ENCODE peak calls at places on chromosomes 6 and 20, in six cellular contexts. One of them, this sample, is unnamed.

GRCh38 chr6:13272131-13273046 is 55.9 kb downstream of the TBC1D7 start:
- DNase-seq in GM12878: peak; percentile 67
- DNase-seq in H1: no peak
- DNase-seq in K562: peak; percentile 54
- DNase-seq in HepG2: no peak
- DNase-seq in GM12891: no peak
- DNase-seq in this sample: no peak

GRCh38 chr20:34016736-34017135 is 23.0 kb downstream of the RALY start:
- DNase-seq in HepG2: no peak
- DNase-seq in GM12878: no peak
- DNase-seq in H1: no peak
- DNase-seq in K562: no peak
- DNase-seq in GM12891: no peak
- DNase-seq in this sample: no peak

GRCh38 chr6:110574817-110575216 is 98.4 kb upstream of the SLC22A16 start:
- DNase-seq in GM12878: no peak
- DNase-seq in H1: no peak
- DNase-seq in GM12891: no peak
- DNase-seq in HepG2: no peak
- DNase-seq in K562: no peak
- DNase-seq in this sample: no peak

GRCh38 chr6:112207131-112207530 is 47.2 kb downstream of the LAMA4 start:
- DNase-seq in H1: no peak
- DNase-seq in K562: no peak
- DNase-seq in GM12891: no peak
- DNase-seq in HepG2: no peak
- DNase-seq in GM12878: no peak
- DNase-seq in this sample: no peak

GRCh38 chr6:21611485-21611884 is 17.9 kb downstream of the SOX4 start:
- DNase-seq in H1: no peak
- DNase-seq in HepG2: no peak
- DNase-seq in GM12891: no peak
- DNase-seq in GM12878: no peak
- DNase-seq in K562: no peak
- DNase-seq in this sample: no peak

GRCh38 chr6:156219973-156220372 is 557.2 kb upstream of the ARID1B start:
- DNase-seq in HepG2: no peak
- DNase-seq in GM12878: no peak
- DNase-seq in GM12891: no peak
- DNase-seq in K562: no peak
- DNase-seq in H1: no peak
- DNase-seq in this sample: no peak

GRCh38 chr6:147099974-147100373 is 104.2 kb upstream of the STXBP5 start:
- DNase-seq in HepG2: no peak
- DNase-seq in GM12878: no peak
- DNase-seq in GM12891: no peak
- DNase-seq in K562: no peak
- DNase-seq in H1: no peak
- DNase-seq in this sample: no peak

GRCh38 chr6:18386302-18386976 is 711 bp upstream of the RNF144B start:
- DNase-seq in K562: no peak
- DNase-seq in GM12878: no peak
- DNase-seq in H1: no peak
- DNase-seq in GM12891: no peak
- DNase-seq in HepG2: peak; percentile 90
- DNase-seq in this sample: no peak

GRCh38 chr20:34954905-34955231 is 738 bp downstream of the GSS start:
- DNase-seq in GM12878: no peak
- DNase-seq in K562: peak; percentile 46
- DNase-seq in H1: no peak
- DNase-seq in HepG2: peak; percentile 67
- DNase-seq in GM12891: no peak
- DNase-seq in this sample: no peak

GRCh38 chr20:39070484-39071231 is 108.5 kb downstream of the DHX35 start:
- DNase-seq in GM12891: no peak
- DNase-seq in K562: no peak
- DNase-seq in H1: no peak
- DNase-seq in GM12878: no peak
- DNase-seq in HepG2: peak; percentile 71
- DNase-seq in this sample: no peak

GRCh38 chr20:51116765-51117686 is 94.1 kb upstream of the KCNG1 start:
- DNase-seq in GM12891: no peak
- DNase-seq in HepG2: no peak
- DNase-seq in H1: no peak
- DNase-seq in K562: peak; percentile 21
- DNase-seq in GM12878: no peak
- DNase-seq in this sample: no peak

GRCh38 chr6:95384988-95385387 is 192.3 kb upstream of the MANEA start:
- DNase-seq in GM12878: no peak
- DNase-seq in K562: no peak
- DNase-seq in H1: no peak
- DNase-seq in GM12891: no peak
- DNase-seq in HepG2: no peak
- DNase-seq in this sample: no peak

GRCh38 chr6:154661751-154662150 is 71.5 kb upstream of the SCAF8 start:
- DNase-seq in H1: no peak
- DNase-seq in GM12891: no peak
- DNase-seq in K562: no peak
- DNase-seq in GM12878: no peak
- DNase-seq in HepG2: no peak
- DNase-seq in this sample: no peak

GRCh38 chr20:22838001-22838400 is 197.1 kb upstream of the SSTR4 start:
- DNase-seq in GM12891: no peak
- DNase-seq in GM12878: no peak
- DNase-seq in HepG2: no peak
- DNase-seq in K562: no peak
- DNase-seq in H1: no peak
- DNase-seq in this sample: no peak

GRCh38 chr6:52544325-52545022 is 32.4 kb downstream of the TRAM2 start:
- DNase-seq in H1: no peak
- DNase-seq in HepG2: peak; percentile 77
- DNase-seq in GM12878: no peak
- DNase-seq in GM12891: no peak
- DNase-seq in K562: no peak
- DNase-seq in this sample: no peak

GRCh38 chr20:47455133-47456040 is 46.3 kb upstream of the NCOA3 start:
- DNase-seq in H1: no peak
- DNase-seq in GM12891: no peak
- DNase-seq in HepG2: peak; percentile 100
- DNase-seq in K562: no peak
- DNase-seq in GM12878: no peak
- DNase-seq in this sample: no peak

GRCh38 chr6:80020381-80021120 is 16.1 kb downstream of the TTK start:
- DNase-seq in K562: no peak
- DNase-seq in H1: no peak
- DNase-seq in GM12891: no peak
- DNase-seq in HepG2: peak; percentile 64
- DNase-seq in GM12878: no peak
- DNase-seq in this sample: no peak

GRCh38 chr20:31485450-31486339 is 10.6 kb downstream of the REM1 start:
- DNase-seq in GM12878: no peak
- DNase-seq in H1: no peak
- DNase-seq in HepG2: no peak
- DNase-seq in GM12891: no peak
- DNase-seq in K562: peak; percentile 43
- DNase-seq in this sample: no peak

GRCh38 chr20:63074182-63074581 is 67.4 kb upstream of the BHLHE23 start:
- DNase-seq in HepG2: no peak
- DNase-seq in H1: no peak
- DNase-seq in K562: no peak
- DNase-seq in GM12891: no peak
- DNase-seq in GM12878: no peak
- DNase-seq in this sample: no peak

GRCh38 chr20:22901164-22901563 is 133.9 kb upstream of the SSTR4 start:
- DNase-seq in HepG2: no peak
- DNase-seq in H1: no peak
- DNase-seq in GM12891: no peak
- DNase-seq in K562: no peak
- DNase-seq in GM12878: no peak
- DNase-seq in this sample: no peak

GRCh38 chr6:136592930-136593673 is 42.9 kb upstream of the MAP7 start:
- DNase-seq in GM12891: no peak
- DNase-seq in HepG2: no peak
- DNase-seq in GM12878: no peak
- DNase-seq in H1: no peak
- DNase-seq in K562: no peak
- DNase-seq in this sample: no peak

GRCh38 chr6:26044140-26045045 is 42.8 kb upstream of the HFE start:
- DNase-seq in K562: no peak
- DNase-seq in GM12891: no peak
- DNase-seq in HepG2: peak; percentile 86
- DNase-seq in H1: no peak
- DNase-seq in GM12878: no peak
- DNase-seq in this sample: no peak

GRCh38 chr6:3911614-3912336 is 62.6 kb downstream of the FAM50B start:
- DNase-seq in GM12891: no peak
- DNase-seq in GM12878: no peak
- DNase-seq in H1: no peak
- DNase-seq in K562: peak; percentile 73
- DNase-seq in HepG2: peak; percentile 93
- DNase-seq in this sample: no peak

GRCh38 chr20:10433014-10433622 is 904 bp downstream of the MKKS start:
- DNase-seq in GM12878: no peak
- DNase-seq in H1: no peak
- DNase-seq in GM12891: no peak
- DNase-seq in HepG2: peak; percentile 44
- DNase-seq in K562: no peak
- DNase-seq in this sample: no peak

DNA sequence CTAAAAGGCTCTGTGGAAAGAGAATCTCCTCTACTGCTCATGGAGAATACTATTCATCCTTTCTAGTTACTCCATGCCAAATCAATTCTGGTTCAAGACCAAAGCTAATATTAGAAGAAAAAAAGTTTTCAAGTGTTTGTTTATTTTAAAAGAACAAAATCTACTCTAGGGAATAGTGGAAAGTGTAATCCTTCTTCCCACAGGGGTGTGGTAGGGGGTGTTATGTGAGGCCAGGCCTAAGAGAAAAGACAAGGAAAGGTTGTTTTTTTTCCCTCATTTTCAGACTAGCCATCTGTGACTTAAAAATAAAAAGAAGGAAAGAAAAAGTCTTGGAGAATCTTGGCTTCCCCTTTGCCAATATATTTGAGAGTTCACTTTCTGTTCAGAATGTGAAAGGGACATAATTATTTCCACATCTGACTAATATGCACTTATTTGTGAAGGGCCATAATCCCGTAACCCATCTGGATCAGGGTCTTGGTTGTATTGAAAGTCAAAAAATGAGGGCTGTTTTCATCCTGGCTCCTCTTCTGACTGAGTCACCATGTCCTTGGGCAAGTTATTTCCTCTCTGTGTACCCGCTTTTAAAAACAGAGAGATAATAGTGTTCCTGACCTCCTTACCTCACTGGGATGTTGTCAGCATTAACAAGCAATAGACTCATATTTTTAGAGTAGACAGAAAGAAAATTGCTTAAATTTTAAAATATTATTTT is 233.8 kb downstream of the IBTK start:
- DNase-seq in K562: no peak
- DNase-seq in GM12878: no peak
- DNase-seq in HepG2: peak; percentile 34
- DNase-seq in H1: no peak
- DNase-seq in GM12891: no peak
- DNase-seq in this sample: no peak
- TF ChIP-seq POLR2AphosphoS5 in K562: no peak
- TF ChIP-seq POLR2AphosphoS5 in GM12878: no peak
- TF ChIP-seq POLR2AphosphoS5 in HepG2: no peak
- TF ChIP-seq POLR2AphosphoS5 in H1: no peak
- TF ChIP-seq POLR2AphosphoS5 in GM12891: no peak
- TF ChIP-seq POLR2AphosphoS5 in this sample: no peak

GRCh38 chr20:56343861-56344381 is 14.9 kb upstream of the FAM210B start:
- DNase-seq in GM12878: no peak
- DNase-seq in GM12891: peak; percentile 73
- DNase-seq in K562: peak; percentile 83
- DNase-seq in H1: peak; percentile 79
- DNase-seq in HepG2: no peak
- DNase-seq in this sample: peak; percentile 52
- TF ChIP-seq TAF1 in GM12878: no peak
- TF ChIP-seq TAF1 in GM12891: no peak
- TF ChIP-seq TAF1 in K562: no peak
- TF ChIP-seq TAF1 in H1: no peak
- TF ChIP-seq TAF1 in HepG2: no peak
- TF ChIP-seq TAF1 in this sample: no peak

GRCh38 chr6:40526036-40526435 is 61.1 kb downstream of the LRFN2 start:
- DNase-seq in HepG2: no peak
- DNase-seq in GM12891: no peak
- DNase-seq in GM12878: no peak
- DNase-seq in H1: no peak
- DNase-seq in K562: no peak
- DNase-seq in this sample: no peak

GRCh38 chr6:40524797-40525584 is 62.2 kb downstream of the LRFN2 start:
- DNase-seq in H1: no peak
- DNase-seq in GM12891: no peak
- DNase-seq in GM12878: no peak
- DNase-seq in K562: no peak
- DNase-seq in HepG2: no peak
- DNase-seq in this sample: no peak

GRCh38 chr6:40520108-40520507 is 67.1 kb downstream of the LRFN2 start:
- DNase-seq in H1: no peak
- DNase-seq in GM12878: no peak
- DNase-seq in GM12891: no peak
- DNase-seq in K562: no peak
- DNase-seq in HepG2: no peak
- DNase-seq in this sample: no peak

GRCh38 chr6:40520683-40521082 is 66.5 kb downstream of the LRFN2 start:
- DNase-seq in HepG2: no peak
- DNase-seq in GM12891: no peak
- DNase-seq in GM12878: no peak
- DNase-seq in H1: no peak
- DNase-seq in K562: no peak
- DNase-seq in this sample: no peak

DNA sequence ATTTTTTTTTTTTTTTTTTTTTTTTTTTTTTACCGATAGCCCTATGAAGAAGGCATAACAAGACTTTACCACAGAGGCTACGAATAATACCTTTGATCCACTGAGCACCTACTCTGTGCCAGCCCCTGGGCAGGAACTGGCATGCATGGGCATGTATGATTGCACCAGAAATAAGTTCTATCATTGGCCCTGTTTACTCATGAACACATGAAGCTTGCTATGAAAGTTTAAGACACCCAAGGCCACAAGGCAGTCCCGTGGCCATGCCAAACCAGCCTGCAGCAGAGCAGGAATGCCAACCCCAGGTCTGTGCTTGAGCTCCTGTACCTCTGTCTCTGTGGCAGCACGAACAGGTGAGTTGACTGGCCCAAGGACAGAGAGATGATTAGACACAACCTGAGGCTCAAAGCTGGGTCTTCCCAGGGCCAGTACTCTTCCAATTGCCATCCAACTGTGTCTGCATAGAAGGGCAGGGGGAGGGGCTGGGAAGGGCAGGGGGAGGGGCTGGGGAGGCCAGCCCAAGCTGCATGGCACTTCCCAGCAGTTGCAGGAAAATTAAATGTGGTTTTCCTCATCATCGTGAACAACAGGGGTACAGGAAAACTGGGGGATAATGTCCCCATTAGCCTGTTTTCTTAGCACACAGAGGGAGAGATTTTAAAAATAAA is 63.5 kb downstream of the LRFN2 start:
- DNase-seq in H1: no peak
- DNase-seq in K562: no peak
- DNase-seq in GM12878: no peak
- DNase-seq in HepG2: no peak
- DNase-seq in GM12891: no peak
- DNase-seq in this sample: no peak
- TF ChIP-seq POLR2A in H1: no peak
- TF ChIP-seq POLR2A in K562: no peak
- TF ChIP-seq POLR2A in GM12878: no peak
- TF ChIP-seq POLR2A in HepG2: no peak
- TF ChIP-seq POLR2A in GM12891: no peak
- TF ChIP-seq POLR2A in this sample: no peak

GRCh38 chr20:3340443-3340842 is 67.0 kb downstream of the DNAAF9 start:
- DNase-seq in HepG2: no peak
- DNase-seq in H1: no peak
- DNase-seq in GM12891: no peak
- DNase-seq in GM12878: no peak
- DNase-seq in K562: no peak
- DNase-seq in this sample: no peak
- TF ChIP-seq POLR2AphosphoS5 in HepG2: no peak
- TF ChIP-seq POLR2AphosphoS5 in H1: no peak
- TF ChIP-seq POLR2AphosphoS5 in GM12891: no peak
- TF ChIP-seq POLR2AphosphoS5 in GM12878: no peak
- TF ChIP-seq POLR2AphosphoS5 in K562: no peak
- TF ChIP-seq POLR2AphosphoS5 in this sample: no peak